ENCODE peak calls at places on chromosome 19, in eight cellular contexts. One of them, this sample, is unnamed. For H3K4me1, the result is how much of the 10 kb centered on the place peaks cover.

GRCh38 chr19:45901432-45901903 is 945 bp downstream of the MYPOP start:
- DNase-seq in upper lobe of right lung: peak
- DNase-seq in psoas muscle: peak
- DNase-seq in breast epithelium: no peak
- DNase-seq in esophagus muscularis mucosa: no peak
- DNase-seq in cardiac muscle cell: peak
- DNase-seq in endodermal cell: peak
- DNase-seq in Caco-2: no peak
- DNase-seq in this sample: peak

GRCh38 chr19:22901431-22902130 is 69.5 kb downstream of the ZNF723 start:
- DNase-seq in upper lobe of right lung: no peak
- DNase-seq in psoas muscle: no peak
- DNase-seq in breast epithelium: no peak
- DNase-seq in esophagus muscularis mucosa: no peak
- DNase-seq in cardiac muscle cell: no peak
- DNase-seq in endodermal cell: no peak
- DNase-seq in Caco-2: no peak
- DNase-seq in this sample: no peak

GRCh38 chr19:2507109-2507508 is 31.2 kb downstream of the GADD45B start:
- DNase-seq in upper lobe of right lung: no peak
- DNase-seq in psoas muscle: no peak
- DNase-seq in breast epithelium: peak
- DNase-seq in esophagus muscularis mucosa: no peak
- DNase-seq in cardiac muscle cell: no peak
- DNase-seq in endodermal cell: no peak
- DNase-seq in Caco-2: no peak
- DNase-seq in this sample: no peak

GRCh38 chr19:18945297-18945696 is 4.3 kb upstream of the HOMER3 start:
- DNase-seq in upper lobe of right lung: no peak
- DNase-seq in psoas muscle: no peak
- DNase-seq in breast epithelium: no peak
- DNase-seq in esophagus muscularis mucosa: no peak
- DNase-seq in cardiac muscle cell: no peak
- DNase-seq in endodermal cell: no peak
- DNase-seq in Caco-2: no peak
- DNase-seq in this sample: no peak

GRCh38 chr19:18895038-18895827 is 725 bp downstream of the CERS1 start:
- DNase-seq in upper lobe of right lung: no peak
- DNase-seq in psoas muscle: peak
- DNase-seq in breast epithelium: no peak
- DNase-seq in esophagus muscularis mucosa: no peak
- DNase-seq in cardiac muscle cell: peak
- DNase-seq in endodermal cell: peak
- DNase-seq in Caco-2: peak
- DNase-seq in this sample: no peak

GRCh38 chr19:38394488-38394887 is 6.0 kb downstream of the SPRED3 start:
- DNase-seq in upper lobe of right lung: no peak
- DNase-seq in psoas muscle: no peak
- DNase-seq in breast epithelium: no peak
- DNase-seq in esophagus muscularis mucosa: no peak
- DNase-seq in cardiac muscle cell: peak
- DNase-seq in endodermal cell: peak
- DNase-seq in Caco-2: no peak
- DNase-seq in this sample: no peak

GRCh38 chr19:17902701-17903100 is 30.1 kb upstream of the CCDC124 start:
- DNase-seq in upper lobe of right lung: no peak
- DNase-seq in psoas muscle: no peak
- DNase-seq in breast epithelium: no peak
- DNase-seq in esophagus muscularis mucosa: no peak
- DNase-seq in cardiac muscle cell: no peak
- DNase-seq in endodermal cell: no peak
- DNase-seq in Caco-2: no peak
- DNase-seq in this sample: no peak

GRCh38 chr19:45450042-45450380 is 17.8 kb upstream of the FOSB start:
- DNase-seq in upper lobe of right lung: no peak
- DNase-seq in psoas muscle: no peak
- DNase-seq in breast epithelium: no peak
- DNase-seq in esophagus muscularis mucosa: no peak
- DNase-seq in cardiac muscle cell: no peak
- DNase-seq in endodermal cell: no peak
- DNase-seq in Caco-2: no peak
- DNase-seq in this sample: no peak

DNA sequence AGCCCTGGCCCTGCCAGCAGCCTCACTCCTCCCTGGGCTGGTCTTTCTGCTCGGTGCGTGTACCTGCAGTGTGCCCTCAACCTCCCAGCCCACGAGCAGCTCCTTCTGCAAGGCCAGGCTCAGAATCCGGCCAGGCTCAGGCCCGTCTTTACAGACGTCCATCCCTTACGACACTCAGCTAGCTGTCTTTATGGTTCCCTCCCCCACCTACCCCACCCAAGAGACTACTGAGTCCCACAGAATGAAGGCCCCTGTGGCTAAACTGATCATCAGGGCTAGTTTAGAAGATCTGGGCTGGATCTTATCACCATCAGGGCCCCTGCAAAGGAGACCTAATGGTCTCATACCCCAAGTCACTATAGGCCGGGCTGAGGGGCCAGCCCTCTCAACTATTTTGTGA is 10.7 kb downstream of the TMEM150B start:
- DNase-seq in upper lobe of right lung: no peak
- DNase-seq in psoas muscle: no peak
- DNase-seq in breast epithelium: no peak
- DNase-seq in esophagus muscularis mucosa: no peak
- DNase-seq in cardiac muscle cell: no peak
- DNase-seq in endodermal cell: no peak
- DNase-seq in Caco-2: no peak
- DNase-seq in this sample: no peak
- H3K4me1 ChIP-seq in upper lobe of right lung: under half
- H3K4me1 ChIP-seq in psoas muscle: under half
- H3K4me1 ChIP-seq in breast epithelium: under half
- H3K4me1 ChIP-seq in esophagus muscularis mucosa: under half
- H3K4me1 ChIP-seq in cardiac muscle cell: under half
- H3K4me1 ChIP-seq in endodermal cell: under half
- H3K4me1 ChIP-seq in Caco-2: under half
- H3K4me1 ChIP-seq in this sample: under half

GRCh38 chr19:40465025-40465780 is at the start of gene BLVRB:
- DNase-seq in upper lobe of right lung: no peak
- DNase-seq in psoas muscle: no peak
- DNase-seq in breast epithelium: no peak
- DNase-seq in esophagus muscularis mucosa: no peak
- DNase-seq in cardiac muscle cell: no peak
- DNase-seq in endodermal cell: no peak
- DNase-seq in Caco-2: peak
- DNase-seq in this sample: no peak

GRCh38 chr19:40466219-40467006 is at the start of gene SPTBN4:
- DNase-seq in upper lobe of right lung: peak
- DNase-seq in psoas muscle: peak
- DNase-seq in breast epithelium: peak
- DNase-seq in esophagus muscularis mucosa: no peak
- DNase-seq in cardiac muscle cell: no peak
- DNase-seq in endodermal cell: peak
- DNase-seq in Caco-2: no peak
- DNase-seq in this sample: peak

GRCh38 chr19:40465781-40466218 is 255 bp upstream of the BLVRB start:
- DNase-seq in upper lobe of right lung: peak
- DNase-seq in psoas muscle: peak
- DNase-seq in breast epithelium: peak
- DNase-seq in esophagus muscularis mucosa: peak
- DNase-seq in cardiac muscle cell: peak
- DNase-seq in endodermal cell: peak
- DNase-seq in Caco-2: peak
- DNase-seq in this sample: peak

GRCh38 chr19:40461669-40462221 is 3.8 kb downstream of the BLVRB start:
- DNase-seq in upper lobe of right lung: peak
- DNase-seq in psoas muscle: peak
- DNase-seq in breast epithelium: peak
- DNase-seq in esophagus muscularis mucosa: no peak
- DNase-seq in cardiac muscle cell: no peak
- DNase-seq in endodermal cell: no peak
- DNase-seq in Caco-2: no peak
- DNase-seq in this sample: peak

GRCh38 chr19:40464059-40465024 is 1.2 kb downstream of the BLVRB start:
- DNase-seq in upper lobe of right lung: peak
- DNase-seq in psoas muscle: peak
- DNase-seq in breast epithelium: peak
- DNase-seq in esophagus muscularis mucosa: peak
- DNase-seq in cardiac muscle cell: peak
- DNase-seq in endodermal cell: peak
- DNase-seq in Caco-2: peak
- DNase-seq in this sample: peak
- H3K4me3 ChIP-seq in upper lobe of right lung: peak
- H3K4me3 ChIP-seq in psoas muscle: peak
- H3K4me3 ChIP-seq in breast epithelium: peak
- H3K4me3 ChIP-seq in esophagus muscularis mucosa: peak
- H3K4me3 ChIP-seq in cardiac muscle cell: no peak
- H3K4me3 ChIP-seq in endodermal cell: peak
- H3K4me3 ChIP-seq in Caco-2: peak
- H3K4me3 ChIP-seq in this sample: peak

GRCh38 chr19:12610540-12611360 is at the start of the genes ZNF490 and ZNF791:
- DNase-seq in upper lobe of right lung: peak
- DNase-seq in psoas muscle: peak
- DNase-seq in breast epithelium: peak
- DNase-seq in esophagus muscularis mucosa: peak
- DNase-seq in cardiac muscle cell: peak
- DNase-seq in endodermal cell: peak
- DNase-seq in Caco-2: peak
- DNase-seq in this sample: peak
- TF ChIP-seq CTCF in upper lobe of right lung: peak
- TF ChIP-seq CTCF in psoas muscle: no peak
- TF ChIP-seq CTCF in breast epithelium: no peak
- TF ChIP-seq CTCF in esophagus muscularis mucosa: peak
- TF ChIP-seq CTCF in cardiac muscle cell: peak
- TF ChIP-seq CTCF in endodermal cell: peak
- TF ChIP-seq CTCF in Caco-2: no peak
- TF ChIP-seq CTCF in this sample: no peak

GRCh38 chr19:48988286-48988685 is 4.8 kb downstream of the GYS1 start:
- DNase-seq in upper lobe of right lung: no peak
- DNase-seq in psoas muscle: no peak
- DNase-seq in breast epithelium: no peak
- DNase-seq in esophagus muscularis mucosa: no peak
- DNase-seq in cardiac muscle cell: no peak
- DNase-seq in endodermal cell: no peak
- DNase-seq in Caco-2: no peak
- DNase-seq in this sample: no peak
- H3K4me1 ChIP-seq in upper lobe of right lung: under half
- H3K4me1 ChIP-seq in psoas muscle: under half
- H3K4me1 ChIP-seq in breast epithelium: under half
- H3K4me1 ChIP-seq in esophagus muscularis mucosa: under half
- H3K4me1 ChIP-seq in cardiac muscle cell: under half
- H3K4me1 ChIP-seq in endodermal cell: under half
- H3K4me1 ChIP-seq in Caco-2: under half
- H3K4me1 ChIP-seq in this sample: under half

DNA sequence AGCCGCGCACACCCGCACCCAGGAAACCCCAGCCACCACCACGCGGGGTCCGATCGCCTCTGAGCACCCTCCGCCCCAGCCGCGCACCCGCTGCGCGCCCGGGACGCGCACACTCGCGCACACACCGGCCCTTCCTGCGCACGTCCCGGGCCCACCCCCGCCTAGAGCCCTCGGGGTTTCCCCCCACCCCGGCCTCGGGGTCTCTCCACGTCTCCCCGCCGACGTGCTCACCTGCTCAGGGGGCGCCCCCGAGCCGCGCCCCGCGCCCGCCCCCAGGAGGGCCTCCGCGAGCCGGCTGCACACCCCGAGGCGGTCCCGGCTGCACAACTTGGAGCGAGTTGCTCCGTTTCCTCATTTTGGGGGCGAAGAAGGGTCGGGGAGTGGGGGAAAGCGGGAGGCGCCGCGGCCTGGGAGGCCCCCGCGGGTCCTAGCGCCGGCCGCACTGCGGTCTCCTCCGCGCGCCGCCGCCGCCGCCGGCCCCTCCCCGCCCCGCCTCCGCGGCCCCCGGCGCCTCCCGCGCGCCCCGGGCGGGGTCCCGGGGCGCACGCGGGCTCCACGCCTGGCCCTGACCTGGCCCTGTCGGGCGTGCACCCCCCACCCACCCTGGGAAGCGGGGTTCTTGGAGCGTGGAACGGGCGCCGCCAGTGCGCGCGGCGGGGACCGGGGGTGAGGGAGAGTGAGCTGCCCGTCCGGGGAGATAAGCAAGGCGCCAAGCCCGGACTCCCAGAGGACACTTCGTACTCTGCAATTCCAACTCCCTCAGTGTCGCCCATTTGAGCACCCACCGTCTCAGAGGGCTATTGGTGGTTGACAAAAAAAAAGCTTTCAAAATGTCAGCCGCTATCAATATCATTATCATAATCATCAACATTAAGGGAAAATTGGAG is at the start of gene MATK:
- DNase-seq in upper lobe of right lung: no peak
- DNase-seq in psoas muscle: no peak
- DNase-seq in breast epithelium: no peak
- DNase-seq in esophagus muscularis mucosa: no peak
- DNase-seq in cardiac muscle cell: no peak
- DNase-seq in endodermal cell: peak
- DNase-seq in Caco-2: no peak
- DNase-seq in this sample: no peak
- H3K4me3 ChIP-seq in upper lobe of right lung: peak
- H3K4me3 ChIP-seq in psoas muscle: peak
- H3K4me3 ChIP-seq in breast epithelium: peak
- H3K4me3 ChIP-seq in esophagus muscularis mucosa: peak
- H3K4me3 ChIP-seq in cardiac muscle cell: peak
- H3K4me3 ChIP-seq in endodermal cell: peak
- H3K4me3 ChIP-seq in Caco-2: peak
- H3K4me3 ChIP-seq in this sample: peak

DNA sequence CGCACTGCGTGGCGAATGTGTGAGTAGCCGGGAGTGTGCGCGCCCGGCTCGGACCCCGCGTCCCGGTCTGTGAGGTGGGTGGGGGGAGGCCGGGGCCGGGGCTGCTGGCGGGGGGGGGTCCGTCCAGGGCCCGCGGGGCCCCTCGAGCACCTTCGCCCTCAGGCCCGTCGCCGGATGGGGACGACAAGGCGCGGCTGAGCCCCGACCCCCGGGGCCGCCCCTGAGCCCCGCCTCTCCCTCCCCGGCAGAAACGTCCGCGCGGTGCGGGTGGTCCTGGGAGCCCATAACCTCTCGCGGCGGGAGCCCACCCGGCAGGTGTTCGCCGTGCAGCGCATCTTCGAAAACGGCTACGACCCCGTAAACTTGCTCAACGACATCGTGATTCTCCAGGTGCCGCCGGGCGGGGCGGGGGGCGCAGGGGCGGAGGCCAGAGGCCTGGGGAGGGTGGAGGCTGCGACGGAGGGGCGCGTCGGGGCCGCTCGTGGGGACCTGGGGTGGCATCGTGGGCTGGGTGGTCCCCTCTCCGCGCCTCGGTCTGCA is 981 bp downstream of the ELANE start:
- DNase-seq in upper lobe of right lung: no peak
- DNase-seq in psoas muscle: peak
- DNase-seq in breast epithelium: no peak
- DNase-seq in esophagus muscularis mucosa: no peak
- DNase-seq in cardiac muscle cell: no peak
- DNase-seq in endodermal cell: no peak
- DNase-seq in Caco-2: no peak
- DNase-seq in this sample: no peak
- TF ChIP-seq CTCF in upper lobe of right lung: no peak
- TF ChIP-seq CTCF in psoas muscle: no peak
- TF ChIP-seq CTCF in breast epithelium: no peak
- TF ChIP-seq CTCF in esophagus muscularis mucosa: no peak
- TF ChIP-seq CTCF in cardiac muscle cell: no peak
- TF ChIP-seq CTCF in endodermal cell: no peak
- TF ChIP-seq CTCF in Caco-2: no peak
- TF ChIP-seq CTCF in this sample: no peak

This sample was measured in lower lobe of right lung.